ENCODE peak calls at places on chromosome 11, in nine cellular contexts. One of them, this sample, is unnamed.

GRCh38 chr11:20604295-20604803 is 4.9 kb downstream of the SLC6A5 start:
- DNase-seq in caudate nucleus: no peak
- DNase-seq in psoas muscle: no peak
- DNase-seq in EL: no peak
- DNase-seq in M059J: no peak
- DNase-seq in stimulated activated CD4-positive, alpha-beta T cell treated with anti-CD3 and anti-CD28 coated beads, Interleukin-1b, Interleukin-23, amount 100 ng/mL, for 1 hour: no peak
- DNase-seq in HFFc6: no peak
- DNase-seq in mesenteric fat pad: no peak
- DNase-seq in NCI-H2029: no peak
- DNase-seq in this sample: no peak

GRCh38 chr11:117961896-117962295 is 24.3 kb upstream of the IL10RA start:
- DNase-seq in mesenteric fat pad: peak; percentile 68
- DNase-seq in NCI-H2029: no peak
- DNase-seq in HFFc6: no peak
- DNase-seq in stimulated activated CD4-positive, alpha-beta T cell treated with anti-CD3 and anti-CD28 coated beads, Interleukin-1b, Interleukin-23, amount 100 ng/mL, for 1 hour: no peak
- DNase-seq in caudate nucleus: no peak
- DNase-seq in M059J: no peak
- DNase-seq in psoas muscle: no peak
- DNase-seq in EL: no peak
- DNase-seq in this sample: no peak

GRCh38 chr11:69135420-69136363 is 20.0 kb upstream of the SMIM38 start:
- DNase-seq in HFFc6: no peak
- DNase-seq in stimulated activated CD4-positive, alpha-beta T cell treated with anti-CD3 and anti-CD28 coated beads, Interleukin-1b, Interleukin-23, amount 100 ng/mL, for 1 hour: no peak
- DNase-seq in EL: no peak
- DNase-seq in NCI-H2029: no peak
- DNase-seq in psoas muscle: no peak
- DNase-seq in M059J: peak; percentile 41
- DNase-seq in caudate nucleus: no peak
- DNase-seq in mesenteric fat pad: peak; percentile 39
- DNase-seq in this sample: no peak

GRCh38 chr11:87260811-87261210 is 223.1 kb downstream of the TMEM135 start:
- DNase-seq in caudate nucleus: no peak
- DNase-seq in psoas muscle: no peak
- DNase-seq in HFFc6: peak; percentile 44
- DNase-seq in NCI-H2029: no peak
- DNase-seq in stimulated activated CD4-positive, alpha-beta T cell treated with anti-CD3 and anti-CD28 coated beads, Interleukin-1b, Interleukin-23, amount 100 ng/mL, for 1 hour: no peak
- DNase-seq in M059J: no peak
- DNase-seq in EL: peak; percentile 56
- DNase-seq in mesenteric fat pad: no peak
- DNase-seq in this sample: no peak

GRCh38 chr11:66530927-66531722 is 14.7 kb downstream of the ZDHHC24 start:
- DNase-seq in stimulated activated CD4-positive, alpha-beta T cell treated with anti-CD3 and anti-CD28 coated beads, Interleukin-1b, Interleukin-23, amount 100 ng/mL, for 1 hour: no peak
- DNase-seq in mesenteric fat pad: no peak
- DNase-seq in HFFc6: no peak
- DNase-seq in EL: no peak
- DNase-seq in M059J: no peak
- DNase-seq in NCI-H2029: no peak
- DNase-seq in psoas muscle: no peak
- DNase-seq in caudate nucleus: no peak
- DNase-seq in this sample: no peak

GRCh38 chr11:71302911-71303310 is 50.5 kb upstream of the SHANK2 start:
- DNase-seq in M059J: peak; percentile 17
- DNase-seq in HFFc6: no peak
- DNase-seq in stimulated activated CD4-positive, alpha-beta T cell treated with anti-CD3 and anti-CD28 coated beads, Interleukin-1b, Interleukin-23, amount 100 ng/mL, for 1 hour: no peak
- DNase-seq in psoas muscle: no peak
- DNase-seq in NCI-H2029: no peak
- DNase-seq in EL: no peak
- DNase-seq in caudate nucleus: no peak
- DNase-seq in mesenteric fat pad: peak; percentile 11
- DNase-seq in this sample: no peak

GRCh38 chr11:92152245-92152644 is 72.4 kb upstream of the FAT3 start:
- DNase-seq in NCI-H2029: no peak
- DNase-seq in HFFc6: no peak
- DNase-seq in M059J: no peak
- DNase-seq in caudate nucleus: no peak
- DNase-seq in mesenteric fat pad: no peak
- DNase-seq in EL: peak; percentile 17
- DNase-seq in stimulated activated CD4-positive, alpha-beta T cell treated with anti-CD3 and anti-CD28 coated beads, Interleukin-1b, Interleukin-23, amount 100 ng/mL, for 1 hour: no peak
- DNase-seq in psoas muscle: no peak
- DNase-seq in this sample: no peak

GRCh38 chr11:131889760-131890620 is 519.6 kb downstream of the NTM start:
- DNase-seq in mesenteric fat pad: no peak
- DNase-seq in HFFc6: no peak
- DNase-seq in psoas muscle: no peak
- DNase-seq in stimulated activated CD4-positive, alpha-beta T cell treated with anti-CD3 and anti-CD28 coated beads, Interleukin-1b, Interleukin-23, amount 100 ng/mL, for 1 hour: no peak
- DNase-seq in EL: no peak
- DNase-seq in caudate nucleus: no peak
- DNase-seq in NCI-H2029: no peak
- DNase-seq in M059J: no peak
- DNase-seq in this sample: no peak

GRCh38 chr11:9643751-9644150 is 20.1 kb upstream of the SWAP70 start:
- DNase-seq in NCI-H2029: no peak
- DNase-seq in stimulated activated CD4-positive, alpha-beta T cell treated with anti-CD3 and anti-CD28 coated beads, Interleukin-1b, Interleukin-23, amount 100 ng/mL, for 1 hour: no peak
- DNase-seq in caudate nucleus: no peak
- DNase-seq in mesenteric fat pad: no peak
- DNase-seq in psoas muscle: no peak
- DNase-seq in M059J: no peak
- DNase-seq in HFFc6: no peak
- DNase-seq in EL: no peak
- DNase-seq in this sample: no peak

GRCh38 chr11:78314753-78315152 is 102.9 kb downstream of the GAB2 start:
- DNase-seq in NCI-H2029: no peak
- DNase-seq in HFFc6: no peak
- DNase-seq in mesenteric fat pad: no peak
- DNase-seq in EL: no peak
- DNase-seq in M059J: no peak
- DNase-seq in psoas muscle: no peak
- DNase-seq in caudate nucleus: no peak
- DNase-seq in stimulated activated CD4-positive, alpha-beta T cell treated with anti-CD3 and anti-CD28 coated beads, Interleukin-1b, Interleukin-23, amount 100 ng/mL, for 1 hour: no peak
- DNase-seq in this sample: no peak

GRCh38 chr11:83778598-83778997 is 492.4 kb upstream of the CCDC90B start:
- DNase-seq in M059J: no peak
- DNase-seq in stimulated activated CD4-positive, alpha-beta T cell treated with anti-CD3 and anti-CD28 coated beads, Interleukin-1b, Interleukin-23, amount 100 ng/mL, for 1 hour: no peak
- DNase-seq in caudate nucleus: no peak
- DNase-seq in NCI-H2029: no peak
- DNase-seq in mesenteric fat pad: no peak
- DNase-seq in EL: no peak
- DNase-seq in HFFc6: peak; percentile 3
- DNase-seq in psoas muscle: no peak
- DNase-seq in this sample: no peak

GRCh38 chr11:119525855-119526196 is 102.9 kb upstream of the THY1 start:
- DNase-seq in EL: no peak
- DNase-seq in HFFc6: no peak
- DNase-seq in NCI-H2029: no peak
- DNase-seq in caudate nucleus: no peak
- DNase-seq in stimulated activated CD4-positive, alpha-beta T cell treated with anti-CD3 and anti-CD28 coated beads, Interleukin-1b, Interleukin-23, amount 100 ng/mL, for 1 hour: no peak
- DNase-seq in mesenteric fat pad: no peak
- DNase-seq in M059J: no peak
- DNase-seq in psoas muscle: no peak
- DNase-seq in this sample: no peak

GRCh38 chr11:43788394-43788793 is 92.2 kb upstream of the ALKBH3 start:
- DNase-seq in psoas muscle: no peak
- DNase-seq in mesenteric fat pad: no peak
- DNase-seq in NCI-H2029: no peak
- DNase-seq in EL: no peak
- DNase-seq in M059J: no peak
- DNase-seq in stimulated activated CD4-positive, alpha-beta T cell treated with anti-CD3 and anti-CD28 coated beads, Interleukin-1b, Interleukin-23, amount 100 ng/mL, for 1 hour: no peak
- DNase-seq in HFFc6: no peak
- DNase-seq in caudate nucleus: no peak
- DNase-seq in this sample: no peak

GRCh38 chr11:123577081-123577598 is 77.3 kb downstream of the SCN3B start:
- DNase-seq in psoas muscle: peak; percentile 60
- DNase-seq in NCI-H2029: peak; percentile 57
- DNase-seq in M059J: peak; percentile 19
- DNase-seq in stimulated activated CD4-positive, alpha-beta T cell treated with anti-CD3 and anti-CD28 coated beads, Interleukin-1b, Interleukin-23, amount 100 ng/mL, for 1 hour: peak; percentile 58
- DNase-seq in HFFc6: peak; percentile 33
- DNase-seq in EL: peak; percentile 53
- DNase-seq in mesenteric fat pad: no peak
- DNase-seq in caudate nucleus: peak; percentile 45
- DNase-seq in this sample: peak; percentile 88

GRCh38 chr11:55942785-55943392 is 6.7 kb upstream of the OR5I1 start:
- DNase-seq in HFFc6: peak; percentile 41
- DNase-seq in NCI-H2029: peak; percentile 3
- DNase-seq in stimulated activated CD4-positive, alpha-beta T cell treated with anti-CD3 and anti-CD28 coated beads, Interleukin-1b, Interleukin-23, amount 100 ng/mL, for 1 hour: no peak
- DNase-seq in caudate nucleus: no peak
- DNase-seq in psoas muscle: no peak
- DNase-seq in M059J: peak; percentile 19
- DNase-seq in mesenteric fat pad: no peak
- DNase-seq in EL: peak; percentile 2
- DNase-seq in this sample: no peak

GRCh38 chr11:119108151-119108856 is 1.2 kb downstream of the C2CD2L start:
- DNase-seq in M059J: peak; percentile 76
- DNase-seq in NCI-H2029: peak; percentile 31
- DNase-seq in mesenteric fat pad: peak; percentile 33
- DNase-seq in caudate nucleus: no peak
- DNase-seq in psoas muscle: no peak
- DNase-seq in HFFc6: no peak
- DNase-seq in EL: peak; percentile 64
- DNase-seq in stimulated activated CD4-positive, alpha-beta T cell treated with anti-CD3 and anti-CD28 coated beads, Interleukin-1b, Interleukin-23, amount 100 ng/mL, for 1 hour: no peak
- DNase-seq in this sample: no peak

GRCh38 chr11:11641581-11641980 is 19.8 kb upstream of the GALNT18 start:
- DNase-seq in EL: no peak
- DNase-seq in mesenteric fat pad: no peak
- DNase-seq in caudate nucleus: no peak
- DNase-seq in M059J: no peak
- DNase-seq in NCI-H2029: no peak
- DNase-seq in stimulated activated CD4-positive, alpha-beta T cell treated with anti-CD3 and anti-CD28 coated beads, Interleukin-1b, Interleukin-23, amount 100 ng/mL, for 1 hour: no peak
- DNase-seq in psoas muscle: no peak
- DNase-seq in HFFc6: no peak
- DNase-seq in this sample: no peak

GRCh38 chr11:62732830-62733229 is 4.5 kb downstream of the TTC9C start:
- DNase-seq in M059J: peak; percentile 43
- DNase-seq in EL: peak; percentile 38
- DNase-seq in NCI-H2029: no peak
- DNase-seq in mesenteric fat pad: no peak
- DNase-seq in HFFc6: no peak
- DNase-seq in stimulated activated CD4-positive, alpha-beta T cell treated with anti-CD3 and anti-CD28 coated beads, Interleukin-1b, Interleukin-23, amount 100 ng/mL, for 1 hour: no peak
- DNase-seq in caudate nucleus: no peak
- DNase-seq in psoas muscle: no peak
- DNase-seq in this sample: no peak

GRCh38 chr11:34650528-34650927 is 29.6 kb downstream of the EHF start:
- DNase-seq in HFFc6: no peak
- DNase-seq in stimulated activated CD4-positive, alpha-beta T cell treated with anti-CD3 and anti-CD28 coated beads, Interleukin-1b, Interleukin-23, amount 100 ng/mL, for 1 hour: peak; percentile 44
- DNase-seq in caudate nucleus: no peak
- DNase-seq in NCI-H2029: no peak
- DNase-seq in psoas muscle: no peak
- DNase-seq in mesenteric fat pad: no peak
- DNase-seq in M059J: no peak
- DNase-seq in EL: no peak
- DNase-seq in this sample: no peak

GRCh38 chr11:834371-835316 is 1.9 kb downstream of the CD151 start:
- DNase-seq in mesenteric fat pad: no peak
- DNase-seq in psoas muscle: peak; percentile 87
- DNase-seq in caudate nucleus: no peak
- DNase-seq in EL: peak; percentile 94
- DNase-seq in stimulated activated CD4-positive, alpha-beta T cell treated with anti-CD3 and anti-CD28 coated beads, Interleukin-1b, Interleukin-23, amount 100 ng/mL, for 1 hour: no peak
- DNase-seq in HFFc6: peak; percentile 77
- DNase-seq in M059J: peak; percentile 97
- DNase-seq in NCI-H2029: no peak
- DNase-seq in this sample: peak; percentile 91

GRCh38 chr11:78429667-78430066 is 12.0 kb upstream of the GAB2 start:
- DNase-seq in M059J: no peak
- DNase-seq in EL: no peak
- DNase-seq in stimulated activated CD4-positive, alpha-beta T cell treated with anti-CD3 and anti-CD28 coated beads, Interleukin-1b, Interleukin-23, amount 100 ng/mL, for 1 hour: no peak
- DNase-seq in psoas muscle: no peak
- DNase-seq in mesenteric fat pad: no peak
- DNase-seq in NCI-H2029: no peak
- DNase-seq in caudate nucleus: no peak
- DNase-seq in HFFc6: no peak
- DNase-seq in this sample: no peak

GRCh38 chr11:13965337-13965736 is 2.8 kb downstream of the SPON1 start:
- DNase-seq in psoas muscle: no peak
- DNase-seq in HFFc6: no peak
- DNase-seq in EL: no peak
- DNase-seq in stimulated activated CD4-positive, alpha-beta T cell treated with anti-CD3 and anti-CD28 coated beads, Interleukin-1b, Interleukin-23, amount 100 ng/mL, for 1 hour: no peak
- DNase-seq in caudate nucleus: no peak
- DNase-seq in M059J: no peak
- DNase-seq in NCI-H2029: no peak
- DNase-seq in mesenteric fat pad: no peak
- DNase-seq in this sample: no peak

GRCh38 chr11:117579148-117579547 is 217.9 kb downstream of the DSCAML1 start:
- DNase-seq in stimulated activated CD4-positive, alpha-beta T cell treated with anti-CD3 and anti-CD28 coated beads, Interleukin-1b, Interleukin-23, amount 100 ng/mL, for 1 hour: no peak
- DNase-seq in M059J: no peak
- DNase-seq in EL: no peak
- DNase-seq in NCI-H2029: no peak
- DNase-seq in HFFc6: no peak
- DNase-seq in psoas muscle: no peak
- DNase-seq in caudate nucleus: no peak
- DNase-seq in mesenteric fat pad: no peak
- DNase-seq in this sample: peak; percentile 33

GRCh38 chr11:109426442-109426841 is 4.5 kb downstream of the C11orf87 start:
- DNase-seq in stimulated activated CD4-positive, alpha-beta T cell treated with anti-CD3 and anti-CD28 coated beads, Interleukin-1b, Interleukin-23, amount 100 ng/mL, for 1 hour: no peak
- DNase-seq in NCI-H2029: no peak
- DNase-seq in caudate nucleus: no peak
- DNase-seq in HFFc6: no peak
- DNase-seq in M059J: peak; percentile 26
- DNase-seq in EL: peak; percentile 39
- DNase-seq in psoas muscle: no peak
- DNase-seq in mesenteric fat pad: no peak
- DNase-seq in this sample: no peak

GRCh38 chr11:120020981-120021380 is 116.9 kb downstream of the TRIM29 start:
- DNase-seq in stimulated activated CD4-positive, alpha-beta T cell treated with anti-CD3 and anti-CD28 coated beads, Interleukin-1b, Interleukin-23, amount 100 ng/mL, for 1 hour: no peak
- DNase-seq in NCI-H2029: no peak
- DNase-seq in EL: no peak
- DNase-seq in caudate nucleus: no peak
- DNase-seq in M059J: no peak
- DNase-seq in HFFc6: no peak
- DNase-seq in psoas muscle: no peak
- DNase-seq in mesenteric fat pad: no peak
- DNase-seq in this sample: peak; percentile 6

GRCh38 chr11:132114743-132115142 is 744.3 kb downstream of the NTM start:
- DNase-seq in EL: no peak
- DNase-seq in M059J: no peak
- DNase-seq in caudate nucleus: no peak
- DNase-seq in HFFc6: no peak
- DNase-seq in psoas muscle: no peak
- DNase-seq in NCI-H2029: no peak
- DNase-seq in stimulated activated CD4-positive, alpha-beta T cell treated with anti-CD3 and anti-CD28 coated beads, Interleukin-1b, Interleukin-23, amount 100 ng/mL, for 1 hour: no peak
- DNase-seq in mesenteric fat pad: no peak
- DNase-seq in this sample: no peak

GRCh38 chr11:119044708-119045107 is 12.3 kb downstream of the HYOU1 start:
- DNase-seq in M059J: no peak
- DNase-seq in EL: no peak
- DNase-seq in stimulated activated CD4-positive, alpha-beta T cell treated with anti-CD3 and anti-CD28 coated beads, Interleukin-1b, Interleukin-23, amount 100 ng/mL, for 1 hour: no peak
- DNase-seq in HFFc6: no peak
- DNase-seq in psoas muscle: no peak
- DNase-seq in mesenteric fat pad: no peak
- DNase-seq in NCI-H2029: no peak
- DNase-seq in caudate nucleus: no peak
- DNase-seq in this sample: no peak

GRCh38 chr11:123219066-123219697 is 24.1 kb upstream of the CLMP start:
- DNase-seq in mesenteric fat pad: no peak
- DNase-seq in M059J: peak; percentile 54
- DNase-seq in EL: peak; percentile 51
- DNase-seq in HFFc6: no peak
- DNase-seq in stimulated activated CD4-positive, alpha-beta T cell treated with anti-CD3 and anti-CD28 coated beads, Interleukin-1b, Interleukin-23, amount 100 ng/mL, for 1 hour: no peak
- DNase-seq in NCI-H2029: no peak
- DNase-seq in caudate nucleus: no peak
- DNase-seq in psoas muscle: no peak
- DNase-seq in this sample: no peak

GRCh38 chr11:63590024-63590788 is 24.0 kb downstream of the PLAAT3 start:
- DNase-seq in stimulated activated CD4-positive, alpha-beta T cell treated with anti-CD3 and anti-CD28 coated beads, Interleukin-1b, Interleukin-23, amount 100 ng/mL, for 1 hour: no peak
- DNase-seq in caudate nucleus: no peak
- DNase-seq in M059J: no peak
- DNase-seq in EL: no peak
- DNase-seq in psoas muscle: no peak
- DNase-seq in mesenteric fat pad: peak; percentile 75
- DNase-seq in HFFc6: no peak
- DNase-seq in NCI-H2029: no peak
- DNase-seq in this sample: no peak

GRCh38 chr11:5712507-5712906 is 22.9 kb downstream of the TRIM22 start:
- DNase-seq in HFFc6: no peak
- DNase-seq in EL: no peak
- DNase-seq in stimulated activated CD4-positive, alpha-beta T cell treated with anti-CD3 and anti-CD28 coated beads, Interleukin-1b, Interleukin-23, amount 100 ng/mL, for 1 hour: no peak
- DNase-seq in NCI-H2029: no peak
- DNase-seq in M059J: peak; percentile 24
- DNase-seq in mesenteric fat pad: no peak
- DNase-seq in caudate nucleus: no peak
- DNase-seq in psoas muscle: no peak
- DNase-seq in this sample: no peak

GRCh38 chr11:65352783-65353182 is 1.8 kb upstream of the TIGD3 start:
- DNase-seq in NCI-H2029: no peak
- DNase-seq in HFFc6: peak; percentile 23
- DNase-seq in caudate nucleus: no peak
- DNase-seq in stimulated activated CD4-positive, alpha-beta T cell treated with anti-CD3 and anti-CD28 coated beads, Interleukin-1b, Interleukin-23, amount 100 ng/mL, for 1 hour: no peak
- DNase-seq in mesenteric fat pad: no peak
- DNase-seq in M059J: peak; percentile 29
- DNase-seq in EL: peak; percentile 26
- DNase-seq in psoas muscle: no peak
- DNase-seq in this sample: no peak

This sample was measured in cardiac septum.